ENCODE peak calls at places on chromosome 22, in nine cellular contexts. V, G, X, H, Y, K, T, S and M are unnamed samples. For H3K4me1, the result is how much of the 10 kb centered on the place peaks cover.

GRCh38 chr22:31728857-31729256 is 21.1 kb downstream of the PRR14L start:
- DNase-seq in G (no peak), V (no peak), T (no peak), Y (no peak), H (no peak), S (no peak), X (no peak), K (no peak), M (no peak)

GRCh38 chr22:50138036-50138435 is 32.5 kb upstream of the PANX2 start:
- DNase-seq in H (no peak), T (no peak), V (no peak), G (no peak), Y (no peak), S (no peak), X (no peak), K (no peak), M (no peak)

GRCh38 chr22:49930596-49931412 is 12.4 kb downstream of the CRELD2 start:
- DNase-seq in S (peak), T (peak), X (peak), K (peak), Y (peak), G (peak), V (peak), H (no peak), M (peak)

GRCh38 chr22:46881373-46882118 is 119.1 kb downstream of the TBC1D22A start:
- DNase-seq in V (peak), S (no peak), K (peak), H (no peak), X (no peak), T (no peak), Y (no peak), G (peak), M (no peak)

GRCh38 chr22:49678137-49678841 is 149.4 kb downstream of the BRD1 start:
- DNase-seq in S (no peak), H (no peak), X (no peak), T (no peak), G (no peak), K (no peak), V (no peak), Y (no peak), M (no peak)

GRCh38 chr22:30874431-30875370 is 93.9 kb downstream of the MORC2 start:
- DNase-seq in K (peak), Y (no peak), T (no peak), X (no peak), V (no peak), G (no peak), S (no peak), H (no peak), M (peak)

GRCh38 chr22:42984814-42985540 is 30.0 kb downstream of the PACSIN2 start:
- DNase-seq in X (no peak), G (no peak), H (no peak), Y (no peak), K (no peak), V (no peak), S (no peak), T (no peak), M (no peak)

GRCh38 chr22:30435674-30436126 is 10.1 kb downstream of the MTFP1 start:
- DNase-seq in H (no peak), T (no peak), Y (peak), X (no peak), G (no peak), S (no peak), K (no peak), V (no peak), M (no peak)

GRCh38 chr22:21942407-21942895 is 10.2 kb downstream of the PPM1F start:
- DNase-seq in T (peak), V (peak), K (peak), G (peak), Y (peak), H (peak), S (peak), X (no peak), M (peak)

GRCh38 chr22:45838257-45838891 is 138.6 kb downstream of the WNT7B start:
- DNase-seq in X (no peak), Y (no peak), V (no peak), T (no peak), K (no peak), S (no peak), G (no peak), H (no peak), M (no peak)

GRCh38 chr22:19612866-19613572 is 88.8 kb upstream of the CLDN5 start:
- DNase-seq in T (no peak), K (no peak), V (no peak), H (no peak), G (no peak), S (no peak), Y (no peak), X (no peak), M (no peak)

GRCh38 chr22:37199839-37200161 is 11.8 kb upstream of the C1QTNF6 start:
- DNase-seq in Y (no peak), H (no peak), S (no peak), K (no peak), V (no peak), G (peak), T (no peak), X (peak), M (no peak)
- TF ChIP-seq CTCF in Y (peak), H (no peak), S (peak), K (no peak), V (no peak), G (no peak), T (no peak), X (no peak), M (peak)

DNA sequence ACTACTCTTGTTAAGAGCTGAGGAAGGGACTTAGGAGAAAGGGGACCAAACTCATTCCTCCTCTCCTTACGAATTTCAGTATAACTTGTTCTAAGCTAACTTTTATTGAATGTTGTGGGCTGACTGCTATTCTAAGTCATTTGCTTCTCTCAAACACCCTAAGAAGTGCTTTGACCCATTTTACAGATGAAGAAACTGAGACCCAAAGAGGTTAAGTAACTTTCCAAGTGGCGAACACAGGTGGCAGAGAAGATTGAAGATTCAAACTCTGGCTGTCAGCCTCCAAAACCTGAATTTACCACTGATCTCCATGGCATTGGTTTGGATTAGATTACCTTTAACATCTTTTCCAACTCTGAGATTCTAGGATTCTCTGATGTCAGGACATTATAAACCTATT is 52.2 kb downstream of the TIMP3 start:
- DNase-seq in T (no peak), X (no peak), Y (no peak), G (no peak), H (no peak), K (no peak), V (peak), S (no peak), M (no peak)
- H3K4me1 ChIP-seq in T (half or more), X (under half), Y (half or more), G (under half), H (under half), K (half or more), V (under half), S (under half), M (under half)

GRCh38 chr22:37184816-37185541 is 3.1 kb downstream of the C1QTNF6 start:
- DNase-seq in X (no peak), S (no peak), T (no peak), Y (no peak), H (no peak), K (peak), V (no peak), G (no peak), M (no peak)
- TF ChIP-seq CTCF in X (no peak), S (no peak), T (no peak), Y (no peak), H (no peak), K (no peak), V (no peak), G (no peak), M (no peak)

DNA sequence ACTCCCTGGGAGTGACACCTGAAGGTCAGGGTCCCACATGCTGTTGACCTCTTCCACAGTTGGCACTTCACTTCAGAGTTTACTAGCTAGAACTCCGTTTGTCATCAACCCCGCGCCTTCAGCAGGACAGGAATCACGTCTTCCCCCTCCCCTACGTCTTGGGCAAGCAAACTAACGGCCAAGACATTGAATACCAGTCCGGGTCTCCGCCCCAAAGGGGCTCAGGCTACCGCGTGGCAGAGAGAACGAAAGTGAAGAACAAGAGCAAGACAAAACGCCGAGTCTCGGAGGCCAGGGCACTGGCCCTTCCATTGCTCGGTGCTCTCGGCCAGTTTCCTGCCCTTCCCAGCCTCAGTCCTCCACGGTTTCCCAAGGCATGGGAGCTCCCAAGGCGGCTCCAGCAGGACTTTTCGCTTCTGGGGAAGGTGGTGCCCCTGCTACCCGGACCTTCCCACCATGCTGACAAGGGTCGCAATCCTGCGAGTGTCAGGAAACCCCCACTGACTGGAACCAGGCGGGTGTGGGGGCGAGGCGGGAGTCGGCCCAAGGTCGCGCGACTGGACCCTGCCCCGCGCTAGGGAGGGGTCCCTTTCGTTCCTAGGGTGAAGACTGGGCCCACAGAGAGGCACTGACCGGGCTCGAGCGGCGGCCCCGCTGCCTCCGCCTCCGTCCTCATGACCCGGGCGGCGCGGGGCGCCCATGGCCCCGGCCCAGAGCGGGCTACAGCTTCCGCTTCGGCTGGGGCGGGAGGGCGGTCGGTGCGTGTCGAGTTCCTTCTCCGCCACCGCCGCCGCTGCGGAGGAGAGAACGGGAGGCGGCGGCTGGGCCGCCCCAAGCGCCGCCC is at the start of gene GUCD1:
- DNase-seq in G (peak), K (peak), H (no peak), T (peak), X (peak), V (peak), Y (no peak), S (peak), M (no peak)
- H3K4me1 ChIP-seq in G (under half), K (under half), H (under half), T (half or more), X (under half), V (under half), Y (half or more), S (under half), M (half or more)